ENCODE peak calls at places on chromosomes 6 and 20, in nine cellular contexts. W, Q, D, V, S, M, C, A and R are unnamed samples.

GRCh38 chr6:57137392-57137791 is 34.7 kb upstream of the BAG2 start:
- DNase-seq in W (no peak), Q (no peak), D (no peak), V (no peak), S (no peak), M (no peak), C (no peak), A (no peak), R (no peak)

GRCh38 chr20:34368547-34368946 is 5.5 kb downstream of the ITCH start:
- DNase-seq in W (no peak), Q (no peak), D (no peak), V (no peak), S (no peak), M (no peak), C (no peak), A (no peak), R (no peak)

GRCh38 chr20:63273180-63273579 is 567 bp downstream of the ARFGAP1 start:
- DNase-seq in W (no peak), Q (no peak), D (no peak), V (no peak), S (no peak), M (no peak), C (no peak), A (peak), R (no peak)

GRCh38 chr6:44898296-44898930 is 429.7 kb upstream of the RUNX2 start:
- DNase-seq in W (no peak), Q (peak), D (no peak), V (no peak), S (no peak), M (no peak), C (peak), A (peak), R (no peak)

GRCh38 chr20:37202267-37202943 is 23.1 kb upstream of the MROH8 start:
- DNase-seq in W (peak), Q (peak), D (peak), V (no peak), S (peak), M (no peak), C (no peak), A (no peak), R (peak)

GRCh38 chr6:166616261-166617226 is 10.5 kb downstream of the RPS6KA2 start:
- DNase-seq in W (no peak), Q (no peak), D (no peak), V (no peak), S (no peak), M (no peak), C (no peak), A (no peak), R (no peak)

GRCh38 chr6:14601490-14601889 is 483.9 kb downstream of the CD83 start:
- DNase-seq in W (no peak), Q (no peak), D (no peak), V (no peak), S (no peak), M (no peak), C (no peak), A (no peak), R (peak)

GRCh38 chr6:106334646-106335448 is 9.3 kb upstream of the ATG5 start:
- DNase-seq in W (peak), Q (peak), D (peak), V (peak), S (peak), M (no peak), C (peak), A (peak), R (peak)

GRCh38 chr6:151409260-151409659 is 17.9 kb upstream of the ZBTB2 start:
- DNase-seq in W (no peak), Q (no peak), D (no peak), V (no peak), S (no peak), M (no peak), C (no peak), A (no peak), R (no peak)

GRCh38 chr6:167748458-167749379 is 78.0 kb upstream of the AFDN start:
- DNase-seq in W (no peak), Q (peak), D (no peak), V (no peak), S (no peak), M (no peak), C (no peak), A (peak), R (no peak)

GRCh38 chr20:21534453-21534852 is 20.6 kb upstream of the NKX2-2 start:
- DNase-seq in W (no peak), Q (no peak), D (no peak), V (no peak), S (no peak), M (no peak), C (no peak), A (no peak), R (peak)

GRCh38 chr20:45725134-45725533 is 3.0 kb downstream of the SPINT4 start:
- DNase-seq in W (no peak), Q (peak), D (no peak), V (no peak), S (no peak), M (no peak), C (no peak), A (no peak), R (no peak)

GRCh38 chr6:24858154-24858801 is 59.6 kb upstream of the ARMH2 start:
- DNase-seq in W (peak), Q (peak), D (no peak), V (no peak), S (no peak), M (no peak), C (no peak), A (no peak), R (no peak)

GRCh38 chr6:167993169-167993568 is 4.3 kb upstream of the KIF25 start:
- DNase-seq in W (no peak), Q (no peak), D (no peak), V (no peak), S (no peak), M (peak), C (no peak), A (no peak), R (no peak)